ENCODE peak calls at places on chromosomes 3 and 15, in seven cellular contexts. I is stomach, C is upper lobe of left lung, L is uterus, U is tibial nerve, X is esophagus muscularis mucosa, M is NB4. Z is an unnamed sample.

GRCh38 chr15:66362776-66363175 is 6.3 kb upstream of the TIPIN start:
- DNase-seq in I (no peak), C (no peak), L (no peak), U (no peak), X (no peak), M (no peak), Z (no peak)

GRCh38 chr15:76376029-76376428 is 39.5 kb downstream of the ISL2 start:
- DNase-seq in I (no peak), C (no peak), L (no peak), U (no peak), X (no peak), M (no peak), Z (no peak)

GRCh38 chr15:39578851-39579486 is 1.9 kb upstream of the THBS1 start:
- DNase-seq in I (no peak), C (no peak), L (no peak), U (no peak), X (peak; percentile 83), M (no peak), Z (no peak)

GRCh38 chr3:27253831-27254230 is 115.4 kb downstream of the NEK10 start:
- DNase-seq in I (peak; percentile 26), C (peak; percentile 15), L (no peak), U (no peak), X (no peak), M (peak; percentile 49), Z (peak; percentile 24)

GRCh38 chr3:172647823-172648222 is 63.0 kb downstream of the NCEH1 start:
- DNase-seq in I (peak; percentile 70), C (no peak), L (no peak), U (no peak), X (peak; percentile 7), M (no peak), Z (no peak)

GRCh38 chr3:189849262-189849661 is 218.1 kb downstream of the TP63 start:
- DNase-seq in I (no peak), C (no peak), L (no peak), U (no peak), X (no peak), M (no peak), Z (no peak)

GRCh38 chr3:28844688-28845324 is 436.1 kb upstream of the RBMS3 start:
- DNase-seq in I (no peak), C (no peak), L (no peak), U (no peak), X (no peak), M (no peak), Z (no peak)

GRCh38 chr3:97699889-97700288 is 64.7 kb upstream of the ARL6 start:
- DNase-seq in I (no peak), C (no peak), L (no peak), U (no peak), X (no peak), M (no peak), Z (no peak)

GRCh38 chr3:107574650-107575049 is 51.9 kb downstream of the BBX start:
- DNase-seq in I (no peak), C (no peak), L (no peak), U (no peak), X (no peak), M (peak; percentile 48), Z (no peak)

GRCh38 chr3:31880020-31880419 is 101.0 kb downstream of the OSBPL10 start:
- DNase-seq in I (no peak), C (no peak), L (no peak), U (no peak), X (no peak), M (peak; percentile 64), Z (no peak)

GRCh38 chr15:92693922-92694331 is 38.4 kb upstream of the FAM174B start:
- DNase-seq in I (no peak), C (no peak), L (no peak), U (no peak), X (peak; percentile 68), M (peak; percentile 67), Z (no peak)

GRCh38 chr3:12159227-12159601 is 502 bp upstream of the TIMP4 start:
- DNase-seq in I (no peak), C (no peak), L (no peak), U (no peak), X (no peak), M (no peak), Z (no peak)

GRCh38 chr3:190721330-190721729 is 141.2 kb downstream of the GMNC start:
- DNase-seq in I (no peak), C (no peak), L (no peak), U (no peak), X (no peak), M (no peak), Z (no peak)

GRCh38 chr3:16090013-16090412 is 84.5 kb upstream of the GALNT15 start:
- DNase-seq in I (no peak), C (no peak), L (no peak), U (no peak), X (no peak), M (no peak), Z (no peak)

GRCh38 chr3:124701687-124702086 is 28.6 kb upstream of the UMPS start:
- DNase-seq in I (no peak), C (no peak), L (no peak), U (no peak), X (no peak), M (no peak), Z (no peak)

GRCh38 chr3:155339052-155339451 is 45.6 kb upstream of the STRIT1 start:
- DNase-seq in I (no peak), C (no peak), L (no peak), U (no peak), X (no peak), M (no peak), Z (no peak)

GRCh38 chr3:155335955-155336354 is 42.5 kb upstream of the STRIT1 start:
- DNase-seq in I (no peak), C (no peak), L (no peak), U (no peak), X (no peak), M (no peak), Z (no peak)

GRCh38 chr3:155334215-155334896 is 40.9 kb upstream of the STRIT1 start:
- DNase-seq in I (no peak), C (no peak), L (no peak), U (no peak), X (no peak), M (no peak), Z (no peak)

GRCh38 chr3:155332668-155333160 is 39.2 kb upstream of the STRIT1 start:
- DNase-seq in I (no peak), C (no peak), L (no peak), U (no peak), X (no peak), M (no peak), Z (no peak)

DNA sequence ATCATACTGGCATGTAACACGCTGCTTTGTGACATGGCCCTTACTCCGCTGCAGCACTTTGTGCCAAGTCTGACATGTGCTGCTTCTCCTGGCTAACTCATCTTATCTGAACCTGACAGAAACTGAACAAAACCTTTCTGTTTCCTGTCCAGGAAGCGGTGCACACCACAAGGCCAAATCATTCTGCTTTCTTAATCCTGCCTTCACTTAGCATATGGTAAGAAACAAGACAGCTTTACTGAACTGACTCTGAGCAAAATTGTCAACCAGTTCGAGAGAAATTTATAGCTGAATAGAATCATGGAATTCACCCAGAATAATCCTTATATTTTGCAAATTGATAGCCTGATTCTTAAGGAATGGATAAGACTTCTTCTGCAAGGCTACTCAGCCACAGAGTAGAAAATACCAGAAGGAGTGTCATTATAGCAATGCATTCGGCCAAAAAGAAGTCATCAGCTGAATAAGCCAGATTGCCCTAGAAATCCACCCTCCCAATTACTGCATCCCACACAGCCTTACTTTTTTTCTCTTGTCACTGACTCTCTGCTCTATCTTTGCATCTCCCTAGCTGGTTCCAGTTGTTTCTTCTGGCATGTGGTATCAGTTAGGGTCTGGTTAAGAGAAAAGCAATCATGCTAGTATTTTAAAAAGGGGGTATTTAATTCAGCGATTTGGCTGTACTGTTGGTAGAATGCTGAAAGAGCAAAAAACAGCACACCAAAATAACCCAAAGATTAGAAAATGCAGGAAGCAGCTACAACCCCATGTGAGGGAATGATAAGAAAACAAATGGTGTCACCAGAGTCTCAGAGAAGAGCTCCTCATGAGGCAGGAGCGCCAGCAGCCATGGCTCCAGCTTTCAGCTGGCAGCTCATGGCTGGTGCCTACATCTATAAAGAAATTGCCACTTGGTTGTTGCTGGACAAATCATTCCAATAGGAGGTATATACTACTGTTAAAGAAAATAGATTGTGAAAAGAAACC is 41.7 kb upstream of the STRIT1 start:
- DNase-seq in I (no peak), C (no peak), L (no peak), U (no peak), X (no peak), M (peak; percentile 74), Z (no peak)
- TF ChIP-seq POLR2A in I (no peak), C (no peak), L (no peak), U (no peak), X (no peak), M (no peak), Z (no peak)

DNA sequence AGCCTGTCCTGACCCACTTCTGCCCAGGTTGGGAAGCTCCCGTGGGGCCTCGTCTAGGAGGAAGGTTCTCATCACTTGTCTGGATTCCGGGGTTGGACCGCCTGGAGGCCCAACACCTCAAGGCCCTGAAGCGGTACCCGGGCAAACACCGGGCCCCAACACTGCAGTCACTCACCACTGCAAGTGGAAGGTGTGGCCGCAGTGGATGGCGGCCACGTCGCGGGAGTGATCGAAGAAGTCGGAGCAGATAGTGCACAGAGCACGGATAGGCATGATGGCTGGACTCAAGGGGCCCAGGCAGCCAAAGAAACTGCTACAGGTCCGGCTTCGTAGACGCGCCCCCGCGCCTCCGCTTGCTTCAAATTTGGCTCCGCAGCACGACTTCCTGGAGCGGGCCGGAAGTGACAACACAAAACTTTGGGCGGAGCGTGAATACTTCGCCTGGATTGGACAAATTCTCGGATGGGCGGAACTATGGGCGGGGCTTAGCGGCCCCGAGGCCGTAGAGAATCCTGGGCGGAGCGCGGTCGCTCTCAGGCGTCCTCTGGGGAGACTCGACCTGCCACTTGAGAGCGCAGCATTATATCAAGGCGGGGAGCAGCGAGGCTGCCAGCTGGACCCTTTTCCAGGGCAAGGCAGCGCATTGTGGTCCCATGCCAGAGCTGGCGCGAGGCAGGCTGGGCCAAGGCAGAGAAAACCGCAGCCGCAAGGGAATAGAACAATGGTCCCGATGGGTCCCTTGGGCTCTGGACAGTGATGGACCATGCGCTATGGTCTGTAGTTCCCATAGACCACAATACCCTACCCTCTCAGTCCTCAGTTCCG is at the start of gene TRAIP:
- DNase-seq in I (peak; percentile 95), C (peak; percentile 91), L (peak; percentile 94), U (peak; percentile 87), X (peak; percentile 99), M (peak; percentile 95), Z (peak; percentile 93)
- TF ChIP-seq POLR2A in I (no peak), C (no peak), L (peak; percentile 64), U (peak; percentile 54), X (no peak), M (peak; percentile 66), Z (no peak)

GRCh38 chr15:44426975-44427755 is at the start of gene CTDSPL2:
- DNase-seq in I (peak; percentile 98), C (peak; percentile 97), L (peak; percentile 98), U (peak; percentile 93), X (peak; percentile 99), M (peak; percentile 99), Z (peak; percentile 99)
- TF ChIP-seq POLR2A in I (no peak), C (peak; percentile 76), L (peak; percentile 46), U (peak; percentile 42), X (no peak), M (peak; percentile 93), Z (peak; percentile 60)

GRCh38 chr15:85689729-85690128 is 105.0 kb downstream of the KLHL25 start:
- DNase-seq in I (peak; percentile 54), C (peak; percentile 44), L (peak; percentile 41), U (no peak), X (no peak), M (peak; percentile 93), Z (peak; percentile 58)
- TF ChIP-seq POLR2A in I (no peak), C (no peak), L (peak; percentile 16), U (no peak), X (no peak), M (peak; percentile 62), Z (no peak)

Z was measured in right lobe of liver.